ENCODE peak calls at places on chromosomes 3 and 15, in four cellular contexts. M is amniotic stem cell, A is DMS153, S is RKO. K is an unnamed sample.

GRCh38 chr3:138338816-138339215 is 9.2 kb upstream of the NME9 start:
- DNase-seq in M (no peak), A (no peak), S (no peak), K (no peak)

GRCh38 chr3:5058463-5058862 is 63.6 kb upstream of the ARL8B start:
- DNase-seq in M (no peak), A (no peak), S (no peak), K (no peak)

GRCh38 chr3:102179321-102180290 is 255.2 kb upstream of the ZPLD1 start:
- DNase-seq in M (no peak), A (no peak), S (no peak), K (no peak)

GRCh38 chr15:22851513-22851912 is 13.0 kb downstream of the NIPA2 start:
- DNase-seq in M (no peak), A (no peak), S (no peak), K (no peak)

GRCh38 chr15:80183291-80183690 is 30.5 kb downstream of the FAH start:
- DNase-seq in M (no peak), A (no peak), S (no peak), K (no peak)

GRCh38 chr3:73073091-73073707 is 11.7 kb downstream of the EBLN2 start:
- DNase-seq in M (no peak), A (no peak), S (no peak), K (no peak)

GRCh38 chr3:16801698-16802097 is 83.1 kb upstream of the PLCL2 start:
- DNase-seq in M (no peak), A (no peak), S (no peak), K (peak)

GRCh38 chr3:128709506-128710210 is 16.3 kb upstream of the RAB7A start:
- DNase-seq in M (no peak), A (no peak), S (no peak), K (no peak)

GRCh38 chr3:24682141-24682547 is 187.5 kb upstream of the THRB start:
- DNase-seq in M (no peak), A (no peak), S (no peak), K (no peak)

GRCh38 chr3:89367166-89367565 is 259.7 kb downstream of the EPHA3 start:
- DNase-seq in M (no peak), A (no peak), S (no peak), K (no peak)

GRCh38 chr3:196207159-196207832 is 3.9 kb downstream of the ZDHHC19 start:
- DNase-seq in M (no peak), A (no peak), S (no peak), K (no peak)

GRCh38 chr3:188400494-188401243 is 246.7 kb downstream of the LPP start:
- DNase-seq in M (no peak), A (no peak), S (no peak), K (peak)

GRCh38 chr3:39148116-39149058 is 5.0 kb downstream of the CSRNP1 start:
- DNase-seq in M (no peak), A (no peak), S (no peak), K (peak)

K was measured in activated naive CD4-positive, alpha-beta T cell treated with anti-CD3 and anti-CD28 coated beads for 36 hours.